ENCODE peak calls at places on chromosomes 11 and 22, in ten cellular contexts. O, T, U, R, J, X, B, H, P and K are unnamed samples. For H3K36me3, the result is how much of the 10 kb centered on the place peaks cover.

GRCh38 chr22:27800250-27801131 is 1.1 kb downstream of the MN1 start:
- DNase-seq in O (no peak), T (no peak), U (no peak), R (no peak), J (no peak), X (peak), B (no peak), H (no peak), P (peak), K (peak)

GRCh38 chr11:70146309-70146708 is 56.8 kb upstream of the FADD start:
- DNase-seq in O (no peak), T (no peak), U (no peak), R (no peak), J (no peak), X (no peak), B (no peak), H (no peak), P (no peak), K (no peak)

GRCh38 chr11:29482510-29482909 is 534.3 kb downstream of the KCNA4 start:
- DNase-seq in O (no peak), T (no peak), U (no peak), R (no peak), J (no peak), X (no peak), B (no peak), H (no peak), P (no peak), K (no peak)

GRCh38 chr22:28151241-28151640 is 232.2 kb upstream of the PITPNB start:
- DNase-seq in O (no peak), T (no peak), U (no peak), R (no peak), J (peak), X (peak), B (no peak), H (no peak), P (no peak), K (no peak)

GRCh38 chr11:69394234-69394891 is 87.1 kb upstream of the LINC01488 start:
- DNase-seq in O (no peak), T (no peak), U (no peak), R (no peak), J (no peak), X (no peak), B (no peak), H (no peak), P (no peak), K (no peak)

GRCh38 chr22:40250608-40251007 is 72.9 kb downstream of the TNRC6B start:
- DNase-seq in O (no peak), T (no peak), U (no peak), R (no peak), J (no peak), X (no peak), B (no peak), H (no peak), P (no peak), K (no peak)

GRCh38 chr11:64268687-64269379 is 15.6 kb downstream of the BAD start:
- DNase-seq in O (peak), T (no peak), U (no peak), R (peak), J (peak), X (peak), B (peak), H (no peak), P (peak), K (peak)

GRCh38 chr11:5690736-5691135 is 1.1 kb downstream of the TRIM22 start:
- DNase-seq in O (peak), T (no peak), U (no peak), R (peak), J (no peak), X (peak), B (no peak), H (no peak), P (peak), K (no peak)

GRCh38 chr11:87778341-87778740 is 396.9 kb downstream of the RAB38 start:
- DNase-seq in O (no peak), T (no peak), U (no peak), R (no peak), J (no peak), X (no peak), B (no peak), H (no peak), P (peak), K (no peak)

GRCh38 chr11:19772480-19772879 is 59.8 kb downstream of the NAV2 start:
- DNase-seq in O (no peak), T (no peak), U (no peak), R (no peak), J (no peak), X (no peak), B (no peak), H (no peak), P (no peak), K (peak)

GRCh38 chr11:119479685-119480275 is 56.8 kb upstream of the THY1 start:
- DNase-seq in O (peak), T (peak), U (no peak), R (peak), J (no peak), X (peak), B (no peak), H (no peak), P (peak), K (peak)

GRCh38 chr22:22694106-22694505 is 49.7 kb downstream of the GGTLC2 start:
- DNase-seq in O (no peak), T (no peak), U (no peak), R (no peak), J (no peak), X (no peak), B (no peak), H (no peak), P (no peak), K (no peak)

GRCh38 chr11:32052218-32052617 is 38.7 kb upstream of the RCN1 start:
- DNase-seq in O (peak), T (no peak), U (no peak), R (peak), J (peak), X (peak), B (peak), H (peak), P (peak), K (peak)

GRCh38 chr11:119608201-119608600 is 120.8 kb downstream of the NECTIN1 start:
- DNase-seq in O (no peak), T (no peak), U (no peak), R (no peak), J (no peak), X (no peak), B (no peak), H (no peak), P (no peak), K (no peak)

GRCh38 chr22:26777402-26777801 is 120.0 kb downstream of the MIAT start:
- DNase-seq in O (no peak), T (no peak), U (peak), R (peak), J (no peak), X (peak), B (no peak), H (no peak), P (no peak), K (no peak)

GRCh38 chr11:57249384-57250319 is 12.6 kb upstream of the APLNR start:
- DNase-seq in O (peak), T (no peak), U (no peak), R (peak), J (peak), X (peak), B (no peak), H (peak), P (peak), K (peak)

DNA sequence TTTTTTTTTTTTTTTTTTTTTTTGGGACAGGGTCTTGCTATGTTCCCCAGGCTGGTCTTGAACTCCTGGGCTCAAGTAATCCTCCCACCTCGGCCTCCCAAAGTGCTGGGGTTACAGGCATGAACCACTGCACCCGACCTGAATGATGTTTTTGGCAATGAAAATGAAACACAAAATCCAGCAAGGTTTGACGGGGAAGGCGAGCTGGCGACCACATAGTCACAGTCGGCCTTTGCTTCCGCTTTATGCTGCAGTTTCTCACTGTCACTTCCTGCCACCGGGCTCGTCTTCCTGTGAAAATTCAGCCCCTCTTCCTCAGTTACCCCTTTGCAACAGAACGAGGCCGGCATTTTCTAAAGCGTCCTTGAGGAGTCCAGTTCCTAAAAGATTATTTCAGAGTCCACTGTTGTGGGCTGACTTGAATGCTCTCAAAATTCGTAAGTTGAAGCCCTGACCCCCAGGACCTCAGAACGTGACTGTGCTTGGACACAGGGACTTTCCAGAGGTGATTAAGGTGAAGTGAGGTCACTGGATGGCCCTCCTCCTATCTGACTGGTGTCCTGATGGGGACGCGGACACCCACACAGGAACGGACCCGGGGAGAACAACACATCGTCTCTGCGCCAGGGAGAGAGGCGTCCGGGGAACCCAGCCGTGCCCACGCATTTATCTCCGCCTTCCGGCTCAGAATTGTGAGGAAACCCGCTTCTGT is 2.9 kb upstream of the BID start:
- DNase-seq in O (no peak), T (no peak), U (no peak), R (no peak), J (no peak), X (no peak), B (peak), H (peak), P (no peak), K (no peak)
- H3K4me3 ChIP-seq in O (no peak), T (no peak), U (peak), R (no peak), J (no peak), X (no peak), B (peak), H (peak), P (no peak), K (no peak)

GRCh38 chr22:50206599-50206998 is 5.8 kb downstream of the SELENOO start:
- DNase-seq in O (peak), T (no peak), U (peak), R (peak), J (peak), X (peak), B (no peak), H (peak), P (no peak), K (peak)
- H3K27ac ChIP-seq in O (no peak), T (no peak), U (peak), R (no peak), J (no peak), X (no peak), B (no peak), H (no peak), P (no peak), K (no peak)

GRCh38 chr22:31850135-31850534 is 94.2 kb upstream of the YWHAH start:
- DNase-seq in O (no peak), T (no peak), U (no peak), R (no peak), J (no peak), X (no peak), B (no peak), H (no peak), P (no peak), K (no peak)

GRCh38 chr22:31844941-31845340 is 91.1 kb downstream of the DEPDC5 start:
- DNase-seq in O (no peak), T (no peak), U (no peak), R (no peak), J (no peak), X (no peak), B (no peak), H (no peak), P (no peak), K (no peak)

GRCh38 chr22:31843526-31843925 is 89.7 kb downstream of the DEPDC5 start:
- DNase-seq in O (no peak), T (no peak), U (no peak), R (no peak), J (no peak), X (no peak), B (no peak), H (no peak), P (no peak), K (no peak)

GRCh38 chr22:31841029-31841827 is 87.4 kb downstream of the DEPDC5 start:
- DNase-seq in O (no peak), T (no peak), U (no peak), R (no peak), J (no peak), X (no peak), B (no peak), H (no peak), P (no peak), K (no peak)

DNA sequence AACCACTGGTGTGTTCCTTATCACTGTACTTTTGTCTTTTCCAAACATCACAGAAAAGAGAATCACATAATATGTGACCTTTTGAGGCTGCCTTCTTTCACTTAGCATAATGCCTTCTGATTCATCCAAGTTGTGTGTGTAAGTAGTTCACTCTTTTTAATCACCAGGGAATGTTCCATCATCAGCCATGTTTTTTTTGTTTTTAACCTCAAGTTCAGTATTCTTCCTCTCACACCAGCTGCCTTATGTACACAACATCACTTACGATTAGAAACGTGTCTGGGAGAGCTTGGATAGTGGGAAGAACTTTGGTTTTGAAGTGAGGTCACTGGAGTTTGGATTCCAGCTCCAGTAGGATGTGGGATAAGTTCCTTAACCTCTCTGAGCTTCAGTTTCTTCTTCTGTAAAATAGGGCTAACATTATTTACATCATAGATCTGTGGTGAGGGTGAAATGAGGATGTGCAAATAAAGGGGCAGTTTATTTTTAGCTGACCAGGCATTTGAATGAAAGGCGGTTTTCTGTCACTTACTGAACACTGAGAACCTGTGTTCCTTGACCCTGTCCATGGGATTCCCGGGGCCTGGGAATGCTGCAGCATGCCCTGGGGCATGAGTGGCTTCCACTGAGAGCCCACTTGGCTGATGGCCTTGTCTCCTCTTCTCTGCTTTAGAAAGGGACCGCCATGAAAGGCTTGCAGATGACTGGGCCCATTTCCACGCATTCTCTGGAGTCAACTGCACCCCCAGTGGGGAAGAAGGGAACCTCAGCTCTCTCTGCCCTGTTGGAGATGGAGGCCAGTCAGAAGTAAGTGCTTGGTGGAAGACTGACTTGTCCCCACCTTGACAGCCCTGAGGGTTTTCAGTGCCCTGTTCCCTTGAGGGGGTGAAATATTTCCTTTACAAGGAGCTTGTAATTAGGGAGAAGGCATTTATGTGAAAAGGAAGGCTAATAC is 92.6 kb downstream of the DEPDC5 start:
- DNase-seq in O (peak), T (no peak), U (no peak), R (peak), J (no peak), X (peak), B (no peak), H (no peak), P (no peak), K (no peak)
- H3K36me3 ChIP-seq in O (under half), T (half or more), U (half or more), R (under half), J (under half), X (under half), B (under half), H (half or more), P (under half), K (under half)

GRCh38 chr22:17948101-17948500 is 76.3 kb downstream of the MICAL3 start:
- DNase-seq in O (no peak), T (no peak), U (no peak), R (no peak), J (no peak), X (no peak), B (no peak), H (no peak), P (no peak), K (no peak)

GRCh38 chr22:17944205-17944725 is 80.1 kb downstream of the MICAL3 start:
- DNase-seq in O (no peak), T (no peak), U (no peak), R (no peak), J (no peak), X (no peak), B (no peak), H (no peak), P (no peak), K (no peak)

GRCh38 chr22:17946691-17947367 is 77.5 kb downstream of the MICAL3 start:
- DNase-seq in O (no peak), T (no peak), U (no peak), R (no peak), J (no peak), X (no peak), B (no peak), H (no peak), P (peak), K (no peak)

GRCh38 chr22:17945156-17945850 is 79.1 kb downstream of the MICAL3 start:
- DNase-seq in O (no peak), T (no peak), U (no peak), R (no peak), J (no peak), X (no peak), B (no peak), H (no peak), P (no peak), K (no peak)

GRCh38 chr22:17945851-17946690 is 78.3 kb downstream of the MICAL3 start:
- DNase-seq in O (no peak), T (no peak), U (no peak), R (no peak), J (no peak), X (no peak), B (no peak), H (no peak), P (no peak), K (no peak)
- H3K4me3 ChIP-seq in O (no peak), T (no peak), U (no peak), R (no peak), J (no peak), X (no peak), B (no peak), H (no peak), P (no peak), K (no peak)

GRCh38 chr11:11806586-11806985 is 35.2 kb upstream of the USP47 start:
- DNase-seq in O (no peak), T (no peak), U (no peak), R (no peak), J (no peak), X (no peak), B (no peak), H (no peak), P (no peak), K (no peak)

GRCh38 chr11:11805228-11805627 is 36.5 kb upstream of the USP47 start:
- DNase-seq in O (no peak), T (no peak), U (no peak), R (no peak), J (no peak), X (no peak), B (no peak), H (no peak), P (no peak), K (no peak)

GRCh38 chr11:11807811-11808210 is 34.0 kb upstream of the USP47 start:
- DNase-seq in O (no peak), T (no peak), U (no peak), R (no peak), J (no peak), X (no peak), B (no peak), H (no peak), P (no peak), K (no peak)

GRCh38 chr11:11808992-11809583 is 32.7 kb upstream of the USP47 start:
- DNase-seq in O (no peak), T (no peak), U (no peak), R (no peak), J (no peak), X (no peak), B (no peak), H (no peak), P (no peak), K (peak)

GRCh38 chr11:11806074-11806473 is 35.7 kb upstream of the USP47 start:
- DNase-seq in O (no peak), T (no peak), U (no peak), R (no peak), J (no peak), X (no peak), B (no peak), H (no peak), P (no peak), K (no peak)
- H3K27ac ChIP-seq in O (no peak), T (no peak), U (no peak), R (no peak), J (no peak), X (no peak), B (no peak), H (no peak), P (no peak), K (no peak)

DNA sequence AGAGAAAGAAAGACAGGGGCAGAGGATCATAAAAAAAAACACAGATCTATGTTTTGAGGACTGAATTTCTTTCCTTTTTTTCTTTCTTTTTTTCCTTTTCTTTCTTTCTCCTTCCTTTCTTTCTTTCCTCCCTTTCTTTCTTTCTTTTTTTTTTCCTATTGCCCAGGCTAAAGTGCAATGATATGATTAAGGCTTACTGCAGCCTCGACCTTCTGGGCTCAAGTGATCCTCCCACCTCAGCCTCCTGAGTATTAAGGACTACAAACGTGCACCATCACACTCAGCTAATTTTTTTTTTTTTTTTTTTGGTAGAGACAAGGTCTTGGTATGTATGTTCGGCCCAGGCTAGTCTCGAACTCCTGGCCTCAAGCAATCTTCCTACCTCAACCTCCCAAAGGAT is 667 bp downstream of the SAA4 start:
- DNase-seq in O (no peak), T (no peak), U (no peak), R (no peak), J (no peak), X (no peak), B (no peak), H (no peak), P (no peak), K (no peak)
- H3K36me3 ChIP-seq in O (under half), T (under half), U (under half), R (under half), J (under half), X (under half), B (under half), H (under half), P (under half), K (under half)

GRCh38 chr11:66075273-66075672 is 5.2 kb downstream of the PACS1 start:
- DNase-seq in O (no peak), T (no peak), U (no peak), R (no peak), J (no peak), X (no peak), B (no peak), H (no peak), P (no peak), K (no peak)

GRCh38 chr11:66072518-66072917 is 2.4 kb downstream of the PACS1 start:
- DNase-seq in O (no peak), T (no peak), U (no peak), R (no peak), J (no peak), X (no peak), B (no peak), H (no peak), P (no peak), K (no peak)

GRCh38 chr11:66073669-66074068 is 3.6 kb downstream of the PACS1 start:
- DNase-seq in O (no peak), T (no peak), U (no peak), R (no peak), J (no peak), X (no peak), B (no peak), H (no peak), P (no peak), K (no peak)

GRCh38 chr11:66080055-66080817 is 10.2 kb downstream of the PACS1 start:
- DNase-seq in O (peak), T (no peak), U (peak), R (peak), J (peak), X (peak), B (peak), H (no peak), P (peak), K (peak)

GRCh38 chr11:66076561-66076960 is 6.5 kb downstream of the PACS1 start:
- DNase-seq in O (no peak), T (no peak), U (no peak), R (no peak), J (no peak), X (no peak), B (no peak), H (no peak), P (no peak), K (no peak)
- H3K4me3 ChIP-seq in O (no peak), T (no peak), U (no peak), R (no peak), J (no peak), X (no peak), B (no peak), H (no peak), P (no peak), K (no peak)